ENCODE peak calls at places on chromosomes 5 and 9, in seven cellular contexts. O, W, N, Y, F, R and L are unnamed samples.

GRCh38 chr5:179060116-179061008 is at the start of gene ZNF354C:
- DNase-seq in O (peak; percentile 97), Y (no peak), N (peak; percentile 93), W (no peak), R (peak; percentile 92), F (peak; percentile 92), L (peak; percentile 76)

GRCh38 chr9:27195191-27195590 is 86.2 kb downstream of the TEK start:
- DNase-seq in Y (no peak), N (no peak), F (no peak), W (no peak), O (no peak), R (no peak), L (no peak)

GRCh38 chr9:100222674-100223073 is 123.6 kb downstream of the INVS start:
- DNase-seq in R (peak; percentile 40), O (peak; percentile 9), N (no peak), F (no peak), Y (peak; percentile 55), W (peak; percentile 20), L (no peak)

GRCh38 chr5:157761690-157762611 is 18.4 kb downstream of the LSM11 start:
- DNase-seq in Y (peak; percentile 61), O (peak; percentile 66), W (peak; percentile 62), N (no peak), F (peak; percentile 67), R (peak; percentile 67), L (peak; percentile 79)

GRCh38 chr5:147391781-147392180 is 118.1 kb downstream of the DPYSL3 start:
- DNase-seq in R (peak; percentile 76), O (peak; percentile 64), Y (peak; percentile 75), F (peak; percentile 67), N (no peak), W (peak; percentile 42), L (peak; percentile 84)

GRCh38 chr9:83062653-83063527 is at the start of gene RASEF:
- DNase-seq in Y (peak; percentile 69), F (peak; percentile 5), N (no peak), R (peak; percentile 63), O (peak; percentile 24), W (no peak), L (peak; percentile 38)

GRCh38 chr9:126239515-126239914 is 87.1 kb upstream of the MVB12B start:
- DNase-seq in N (no peak), R (no peak), W (no peak), O (no peak), Y (no peak), F (no peak), L (no peak)

GRCh38 chr5:169286572-169287325 is 14.2 kb downstream of the SLIT3 start:
- DNase-seq in R (no peak), W (no peak), Y (no peak), O (no peak), N (no peak), F (no peak), L (no peak)

GRCh38 chr9:92613268-92614122 is 56.4 kb downstream of the IPPK start:
- DNase-seq in N (no peak), R (no peak), Y (no peak), F (no peak), O (no peak), W (no peak), L (no peak)

GRCh38 chr9:76817489-76817888 is 53.3 kb downstream of the PCA3 start:
- DNase-seq in F (no peak), N (no peak), W (peak; percentile 87), R (peak; percentile 60), O (peak; percentile 32), Y (peak; percentile 3), L (peak; percentile 46)